ENCODE peak calls at places on chromosome 9, in five cellular contexts. A is GM12878, L is A549, K is K562, Y is HepG2. Q is an unnamed sample.

GRCh38 chr9:111621895-111622480 is 9.1 kb upstream of the DNAJC25 start:
- DNase-seq in Y (peak), K (peak), L (peak), A (no peak), Q (peak)

GRCh38 chr9:34413229-34413852 is 36.6 kb upstream of the MYORG start:
- DNase-seq in A (no peak), Y (peak), L (peak), K (peak), Q (peak)

GRCh38 chr9:69674741-69675438 is 2.7 kb upstream of the APBA1 start:
- DNase-seq in K (no peak), Y (no peak), A (no peak), L (no peak), Q (no peak)

GRCh38 chr9:684950-685340 is 156.6 kb upstream of the DMRT1 start:
- DNase-seq in L (no peak), Y (peak), K (no peak), A (no peak), Q (no peak)

GRCh38 chr9:69198526-69199250 is 24.6 kb downstream of the TJP2 start:
- DNase-seq in A (no peak), K (no peak), L (no peak), Y (no peak), Q (no peak)

GRCh38 chr9:136138566-136138965 is 19.9 kb upstream of the TMEM250 start:
- DNase-seq in L (no peak), Y (peak), A (no peak), K (peak), Q (peak)

GRCh38 chr9:6354072-6354686 is 26.0 kb downstream of the TPD52L3 start:
- DNase-seq in A (peak), L (peak), K (peak), Y (peak), Q (peak)

GRCh38 chr9:30575691-30576090 is 1808.8 kb upstream of the ACO1 start:
- DNase-seq in K (no peak), A (no peak), L (no peak), Y (no peak), Q (peak)

GRCh38 chr9:130444565-130445221 is at the start of gene ASS1:
- DNase-seq in L (peak), K (peak), A (no peak), Y (peak), Q (peak)

GRCh38 chr9:138103111-138103823 is 225.7 kb downstream of the CACNA1B start:
- DNase-seq in L (no peak), K (no peak), A (no peak), Y (no peak), Q (no peak)

GRCh38 chr9:34001308-34001707 is 47.4 kb downstream of the UBAP2 start:
- DNase-seq in A (no peak), Y (no peak), K (no peak), L (no peak), Q (no peak)

GRCh38 chr9:72005451-72005850 is 55.0 kb downstream of the C9orf57 start:
- DNase-seq in L (no peak), A (no peak), K (no peak), Y (no peak), Q (no peak)

GRCh38 chr9:125747765-125748510 is 765 bp downstream of the PBX3 start:
- DNase-seq in Y (no peak), A (no peak), L (peak), K (peak), Q (peak)

GRCh38 chr9:109469646-109470358 is 28.3 kb downstream of the PTPN3 start:
- DNase-seq in A (peak), K (peak), L (peak), Y (peak), Q (peak)

GRCh38 chr9:89413963-89414638 is 83.8 kb downstream of the SEMA4D start:
- DNase-seq in Y (no peak), L (no peak), K (no peak), A (no peak), Q (no peak)
- TF ChIP-seq JUNB in Y (no peak), L (no peak), K (no peak), A (no peak), Q (no peak)

DNA sequence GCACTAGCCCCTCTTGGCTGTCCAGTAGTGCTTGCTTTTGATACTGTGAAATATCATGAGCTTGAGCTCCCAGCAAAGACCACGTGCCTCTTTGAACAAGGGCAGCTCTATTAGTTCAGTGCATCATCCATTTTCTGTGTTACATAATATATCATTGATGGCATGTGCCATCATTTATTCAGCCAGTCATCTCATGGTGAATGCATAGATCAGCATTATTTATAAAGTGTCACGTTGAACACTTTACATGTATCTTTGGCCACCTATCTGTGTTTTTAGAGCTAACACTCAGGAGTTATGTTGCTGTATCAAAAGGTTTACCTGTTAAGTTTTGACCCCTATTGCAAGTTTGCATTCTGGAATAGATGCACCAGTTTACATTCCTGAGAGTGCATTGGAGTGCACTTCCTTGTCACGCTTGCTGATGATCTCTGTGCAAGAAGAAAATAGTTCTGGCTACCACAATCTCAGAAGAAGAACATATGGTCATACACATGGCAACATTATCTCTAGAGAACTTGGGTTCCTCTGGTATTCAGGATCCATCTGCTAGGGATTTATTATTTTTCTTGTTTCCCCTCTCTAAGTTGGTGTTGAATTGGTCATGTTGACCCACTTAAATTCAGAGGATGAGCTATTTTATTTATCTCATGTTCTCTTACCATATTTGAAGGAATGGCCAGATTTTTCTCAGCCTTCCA is 120.9 kb downstream of the SH3GL2 start:
- DNase-seq in L (no peak), Y (no peak), A (no peak), K (no peak), Q (no peak)
- TF ChIP-seq JUNB in L (no peak), Y (no peak), A (no peak), K (no peak), Q (no peak)

GRCh38 chr9:18861599-18862546 is 171.1 kb downstream of the SAXO1 start:
- DNase-seq in K (no peak), L (no peak), Y (no peak), A (no peak), Q (peak)

GRCh38 chr9:18864516-18864915 is 168.5 kb downstream of the SAXO1 start:
- DNase-seq in A (no peak), Y (no peak), L (no peak), K (no peak), Q (no peak)

GRCh38 chr9:18865542-18865941 is 167.5 kb downstream of the SAXO1 start:
- DNase-seq in Y (no peak), L (no peak), A (no peak), K (no peak), Q (no peak)

GRCh38 chr9:18869725-18870124 is 163.3 kb downstream of the SAXO1 start:
- DNase-seq in L (no peak), A (no peak), K (no peak), Y (no peak), Q (no peak)

GRCh38 chr9:18863821-18864220 is 169.2 kb downstream of the SAXO1 start:
- DNase-seq in A (no peak), Y (no peak), L (no peak), K (no peak), Q (no peak)
- TF ChIP-seq JUNB in A (no peak), Y (no peak), L (no peak), K (no peak), Q (no peak)

DNA sequence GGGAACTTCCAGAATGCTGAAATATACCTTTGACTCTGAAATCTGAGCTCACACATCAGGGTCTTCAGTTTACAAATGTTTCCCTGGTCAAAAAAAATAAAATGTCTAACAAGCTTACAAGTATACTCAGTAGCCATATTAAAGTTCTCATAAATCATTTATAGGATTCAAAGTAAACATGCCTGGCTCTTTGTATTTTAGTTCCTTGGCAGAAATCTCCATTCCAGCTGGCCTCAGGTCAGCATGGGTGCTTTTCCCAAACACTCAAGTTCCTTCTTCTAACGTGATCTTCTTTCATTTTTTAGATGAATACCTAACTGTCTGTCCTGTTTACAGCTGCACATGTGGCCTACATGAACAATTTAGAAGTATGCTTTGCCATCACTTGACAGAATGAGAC is 263.2 kb downstream of the GAS1 start:
- DNase-seq in K (no peak), L (no peak), A (no peak), Y (no peak), Q (no peak)
- TF ChIP-seq JUNB in K (no peak), L (no peak), A (no peak), Y (no peak), Q (no peak)

GRCh38 chr9:134964271-134964670 is 46.6 kb upstream of the FCN1 start:
- DNase-seq in Y (no peak), L (no peak), A (no peak), K (no peak), Q (no peak)
- TF ChIP-seq JUNB in Y (no peak), L (no peak), A (no peak), K (no peak), Q (no peak)

GRCh38 chr9:2593754-2594153 is 27.8 kb upstream of the VLDLR start:
- DNase-seq in A (no peak), L (no peak), K (no peak), Y (no peak), Q (no peak)
- TF ChIP-seq JUNB in A (no peak), L (no peak), K (no peak), Y (no peak), Q (no peak)

Q was measured in GM23338.